ENCODE peak calls at places on chromosomes 11 and 22, in seven cellular contexts. J is pancreas, A is mesendoderm, U is heart right ventricle, F is upper lobe of right lung, I is uterus, X is SJSA1. P is an unnamed sample.

GRCh38 chr11:9130297-9130696 is 38.9 kb upstream of the SCUBE2 start:
- DNase-seq in I (no peak), A (no peak), J (no peak), X (no peak), F (no peak), U (no peak), P (no peak)

GRCh38 chr22:39349506-39349966 is 255 bp upstream of the SYNGR1 start:
- DNase-seq in I (peak; percentile 49), X (no peak), J (peak; percentile 80), F (no peak), U (peak; percentile 53), A (peak; percentile 42), P (no peak)

GRCh38 chr11:73851046-73851764 is 25.4 kb downstream of the COA4 start:
- DNase-seq in A (no peak), J (no peak), I (no peak), U (no peak), X (no peak), F (no peak), P (no peak)

GRCh38 chr22:45105281-45105700 is 58.4 kb upstream of the NUP50 start:
- DNase-seq in A (no peak), X (no peak), F (no peak), U (no peak), J (no peak), I (no peak), P (no peak)

GRCh38 chr11:68870470-68870869 is 28.8 kb upstream of the CPT1A start:
- DNase-seq in A (peak; percentile 41), U (no peak), I (no peak), X (no peak), J (no peak), F (peak; percentile 40), P (no peak)

GRCh38 chr11:8871283-8871775 is 39.7 kb upstream of the AKIP1 start:
- DNase-seq in I (peak; percentile 78), U (peak; percentile 72), X (peak; percentile 68), J (peak; percentile 67), A (peak; percentile 90), F (peak; percentile 69), P (no peak)

GRCh38 chr11:134536219-134536618 is 124.2 kb upstream of the B3GAT1 start:
- DNase-seq in J (peak; percentile 40), A (no peak), I (no peak), X (no peak), F (peak; percentile 57), U (no peak), P (no peak)

GRCh38 chr11:14519692-14520085 is 497 bp downstream of the PSMA1 start:
- DNase-seq in U (no peak), J (no peak), F (no peak), I (no peak), A (no peak), X (no peak), P (no peak)

DNA sequence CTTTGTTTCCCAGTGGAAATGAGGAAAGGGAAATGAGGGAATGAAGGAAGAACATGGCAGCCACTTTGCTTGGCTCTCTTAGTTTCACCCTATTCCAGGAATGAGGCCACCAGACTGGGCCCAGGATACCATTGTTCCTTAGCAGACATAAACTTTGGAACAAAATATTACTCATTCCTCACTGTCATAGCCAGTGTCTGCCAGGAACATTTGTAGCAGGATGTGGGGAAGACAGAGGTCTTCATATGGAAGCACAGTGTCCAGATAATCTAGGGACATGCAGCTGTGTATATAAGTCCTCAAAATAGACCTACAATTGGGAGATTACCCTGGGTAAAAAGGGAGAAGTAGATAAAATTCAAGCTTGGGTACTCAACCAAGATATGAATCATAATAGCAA is 15.2 kb upstream of the FUT4 start:
- DNase-seq in I (no peak), F (no peak), U (no peak), A (no peak), J (no peak), X (no peak), P (no peak)
- H3K4me1 ChIP-seq in I (no peaks in the 10 kb centered on the region), F (no peaks in the 10 kb centered on the region), U (peaks cover 20% of the 10 kb centered on the region), A (no peaks in the 10 kb centered on the region), J (peaks cover 5% of the 10 kb centered on the region), X (no peaks in the 10 kb centered on the region), P (no peaks in the 10 kb centered on the region)

GRCh38 chr22:24541681-24542515 is 13.0 kb downstream of the GUCD1 start:
- DNase-seq in X (no peak), U (no peak), J (no peak), I (no peak), A (no peak), F (no peak), P (no peak)

GRCh38 chr22:24543679-24544243 is 11.2 kb downstream of the GUCD1 start:
- DNase-seq in A (no peak), J (no peak), U (no peak), F (no peak), X (no peak), I (no peak), P (no peak)

GRCh38 chr22:24540470-24540869 is 14.5 kb downstream of the GUCD1 start:
- DNase-seq in J (no peak), A (no peak), U (no peak), I (no peak), X (no peak), F (no peak), P (no peak)

GRCh38 chr22:24543068-24543675 is 11.8 kb downstream of the GUCD1 start:
- DNase-seq in X (no peak), I (no peak), U (no peak), F (no peak), J (no peak), A (no peak), P (no peak)

GRCh38 chr22:24542641-24543040 is 12.3 kb downstream of the GUCD1 start:
- DNase-seq in U (peak; percentile 64), X (no peak), J (peak; percentile 74), A (no peak), I (no peak), F (peak; percentile 78), P (no peak)
- H3K27ac ChIP-seq in U (peak overlapping the region; percentile 70), X (no peak overlapping the region), J (no peak overlapping the region), A (no peak overlapping the region), I (no peak overlapping the region), F (peak overlapping the region; percentile 30), P (no peak overlapping the region)

DNA sequence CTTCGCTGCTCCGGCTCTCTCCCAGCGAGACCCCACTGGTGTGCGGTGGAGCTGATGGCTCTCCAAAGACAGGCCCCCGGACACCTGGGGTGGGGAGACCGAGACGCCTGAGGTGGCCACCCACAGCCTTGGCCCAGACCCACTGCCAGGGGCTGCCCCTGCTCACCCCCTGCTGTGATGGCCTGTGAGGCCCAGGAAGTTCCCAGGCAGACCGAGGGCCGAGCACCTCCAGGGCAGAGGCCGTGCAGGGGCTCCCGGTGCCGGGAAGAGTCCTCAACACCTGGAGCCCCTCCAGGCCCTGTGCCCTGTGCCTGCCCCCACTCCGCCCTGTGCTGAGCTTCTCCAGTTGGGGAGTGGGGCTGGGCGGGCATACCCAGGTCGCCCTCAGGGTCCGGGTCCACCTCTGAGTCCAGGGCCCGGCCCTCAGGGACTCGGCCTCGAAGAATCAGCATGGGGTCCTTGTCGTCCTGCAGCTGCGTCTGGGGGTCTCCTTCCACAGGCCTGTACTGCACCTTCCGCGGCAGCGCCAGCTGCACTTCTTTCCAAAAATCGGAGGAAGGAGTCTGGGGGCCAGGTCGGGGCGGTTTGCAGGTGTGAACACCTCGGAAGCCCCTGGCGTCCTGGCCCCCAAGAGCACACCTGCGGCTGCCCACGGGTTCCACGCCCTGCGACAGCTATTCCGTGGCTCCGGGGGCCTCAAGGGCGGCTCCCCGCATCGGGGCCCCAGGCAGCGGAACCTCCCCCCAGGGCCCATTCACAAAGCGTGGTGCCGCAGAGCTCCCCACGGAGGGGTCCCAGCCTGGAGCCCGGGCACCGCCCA is 8.6 kb downstream of the SIGIRR start:
- DNase-seq in J (peak; percentile 61), F (peak; percentile 67), I (no peak), U (no peak), A (no peak), X (no peak), P (no peak)
- H3K4me3 ChIP-seq in J (peak overlapping the region; percentile 14), F (peak overlapping the region; percentile 65), I (peak overlapping the region; percentile 48), U (peak overlapping the region; percentile 72), A (no peak overlapping the region), X (peak overlapping the region; percentile 27), P (peak overlapping the region; percentile 32)

DNA sequence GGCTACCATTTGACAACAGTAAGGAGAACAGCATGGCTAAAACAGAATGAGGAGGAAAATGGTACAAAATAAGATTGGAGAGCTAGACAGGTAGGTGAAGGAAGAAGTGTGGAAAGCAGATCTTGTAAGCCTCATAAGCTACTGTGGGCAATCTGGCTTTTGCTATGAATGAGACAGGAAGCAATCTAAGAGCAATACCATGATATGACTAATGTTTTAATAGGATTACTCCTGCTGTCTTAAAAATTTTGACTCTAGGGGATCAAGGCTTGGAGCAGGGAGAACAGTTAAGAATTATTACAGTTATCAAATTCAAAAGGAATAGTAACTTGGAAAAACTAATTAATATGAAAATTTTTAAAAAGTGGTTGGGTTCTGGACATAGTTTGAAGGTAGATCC is 1166.0 kb upstream of the CCDC90B start:
- DNase-seq in I (no peak), F (no peak), X (no peak), U (no peak), J (no peak), A (no peak), P (no peak)
- H3K4me1 ChIP-seq in I (no peaks in the 10 kb centered on the region), F (no peaks in the 10 kb centered on the region), X (no peaks in the 10 kb centered on the region), U (no peaks in the 10 kb centered on the region), J (no peaks in the 10 kb centered on the region), A (no peaks in the 10 kb centered on the region), P (no peaks in the 10 kb centered on the region)

GRCh38 chr11:85965202-85965601 is 103.7 kb downstream of the PICALM start:
- DNase-seq in F (no peak), X (no peak), J (no peak), U (no peak), I (no peak), A (no peak), P (no peak)

GRCh38 chr11:85967457-85967856 is 101.4 kb downstream of the PICALM start:
- DNase-seq in J (no peak), U (no peak), A (no peak), X (no peak), F (no peak), I (no peak), P (no peak)

GRCh38 chr11:85961130-85961529 is 105.9 kb downstream of the CCDC83 start:
- DNase-seq in X (no peak), A (no peak), J (no peak), F (no peak), I (no peak), U (no peak), P (no peak)

GRCh38 chr11:85960678-85961077 is 105.5 kb downstream of the CCDC83 start:
- DNase-seq in U (no peak), I (no peak), F (no peak), J (no peak), X (no peak), A (no peak), P (no peak)

DNA sequence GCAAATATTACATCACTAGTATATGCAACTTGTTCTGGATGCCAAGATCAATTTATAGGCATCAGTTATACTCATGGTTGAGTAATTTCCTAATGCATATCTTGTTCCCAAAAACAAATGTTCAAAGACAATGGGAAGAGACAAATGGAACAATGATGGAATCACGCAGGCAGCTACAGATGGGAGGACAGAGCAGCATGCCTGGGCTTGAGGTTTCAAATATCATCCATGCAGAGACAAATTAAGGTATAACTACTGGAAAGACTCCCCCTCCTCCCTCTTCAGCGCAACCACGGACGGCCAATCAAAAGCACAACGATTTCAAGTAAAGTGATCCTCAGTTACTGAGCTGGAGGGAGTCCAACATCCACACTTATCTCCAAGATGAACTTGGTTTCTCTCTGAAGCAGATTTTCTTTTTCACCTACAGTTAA is 106.8 kb downstream of the CCDC83 start:
- DNase-seq in A (no peak), J (no peak), I (no peak), F (no peak), U (no peak), X (no peak), P (no peak)
- H3K27ac ChIP-seq in A (no peak overlapping the region), J (no peak overlapping the region), I (no peak overlapping the region), F (no peak overlapping the region), U (no peak overlapping the region), X (no peak overlapping the region), P (no peak overlapping the region)